ENCODE peak calls at places on chromosomes 2 and 18, in seven cellular contexts. N, B, Z, G, E, D and J are unnamed samples.

GRCh38 chr2:215137741-215138340 is 585 bp downstream of the ABCA12 start:
- DNase-seq in D (no peak), G (no peak), N (no peak), B (no peak), Z (no peak), E (no peak), J (no peak)

GRCh38 chr2:31319391-31320175 is 85.6 kb downstream of the EHD3 start:
- DNase-seq in E (peak), D (peak), B (no peak), Z (no peak), N (peak), G (no peak), J (no peak)

GRCh38 chr2:228699400-228699799 is 517.9 kb upstream of the SPHKAP start:
- DNase-seq in D (no peak), N (no peak), E (no peak), B (no peak), Z (no peak), G (no peak), J (no peak)

GRCh38 chr2:179861027-179861776 is at the start of gene ZNF385B:
- DNase-seq in G (peak), D (peak), Z (no peak), E (no peak), B (peak), N (no peak), J (peak)

GRCh38 chr2:134207589-134208209 is 46.2 kb upstream of the MGAT5 start:
- DNase-seq in E (peak), G (peak), N (no peak), D (no peak), Z (peak), B (no peak), J (no peak)

GRCh38 chr18:31680836-31681568 is 3.4 kb downstream of the B4GALT6 start:
- DNase-seq in D (no peak), E (no peak), Z (no peak), B (no peak), G (no peak), N (no peak), J (peak)

GRCh38 chr18:44594779-44595467 is 85.8 kb upstream of the SETBP1 start:
- DNase-seq in Z (no peak), E (no peak), B (no peak), G (no peak), N (no peak), D (no peak), J (no peak)

GRCh38 chr2:178385595-178386148 is 65.3 kb downstream of the PRKRA start:
- DNase-seq in G (no peak), E (no peak), Z (no peak), D (no peak), B (no peak), N (no peak), J (no peak)

GRCh38 chr2:211709394-211709793 is 829.2 kb downstream of the ERBB4 start:
- DNase-seq in E (no peak), G (no peak), N (no peak), D (no peak), B (no peak), Z (no peak), J (no peak)

GRCh38 chr2:209918251-209918650 is 84.2 kb upstream of the RPE start:
- DNase-seq in D (no peak), N (no peak), Z (no peak), G (no peak), B (no peak), E (no peak), J (no peak)

GRCh38 chr2:65545818-65546217 is 113.4 kb upstream of the SPRED2 start:
- DNase-seq in E (no peak), D (no peak), N (no peak), Z (no peak), B (no peak), G (no peak), J (no peak)